ENCODE peak calls at places on chromosomes 12 and 14, in four cellular contexts. K is SK-N-SH, I is HepG2, J is H1. U is an unnamed sample.

GRCh38 chr14:89121961-89122675 is 294.9 kb downstream of the FOXN3 start:
- DNase-seq in K (no peak), I (no peak), J (no peak), U (no peak)

GRCh38 chr12:107951024-107951423 is 176.5 kb downstream of the ASCL4 start:
- DNase-seq in K (no peak), I (no peak), J (no peak), U (no peak)

GRCh38 chr14:43031598-43031997 is 1424.9 kb downstream of the LRFN5 start:
- DNase-seq in K (no peak), I (no peak), J (no peak), U (no peak)

GRCh38 chr14:76486251-76486743 is 110.4 kb downstream of the ESRRB start:
- DNase-seq in K (peak), I (no peak), J (no peak), U (no peak)

GRCh38 chr14:61836807-61837206 is 74.6 kb downstream of the SNAPC1 start:
- DNase-seq in K (no peak), I (no peak), J (no peak), U (no peak)

GRCh38 chr12:113724703-113725556 is 241.2 kb downstream of the RBM19 start:
- DNase-seq in K (peak), I (no peak), J (no peak), U (no peak)

GRCh38 chr12:97182719-97183118 is 275.7 kb downstream of the NEDD1 start:
- DNase-seq in K (no peak), I (no peak), J (no peak), U (no peak)

GRCh38 chr12:51334774-51335173 is 10.8 kb upstream of the BIN2 start:
- DNase-seq in K (no peak), I (no peak), J (no peak), U (no peak)

GRCh38 chr14:102509744-102510615 is at the start of gene ANKRD9:
- DNase-seq in K (peak), I (peak), J (peak), U (peak)

GRCh38 chr14:74504412-74504811 is 10.8 kb downstream of the ISCA2 start:
- DNase-seq in K (no peak), I (no peak), J (no peak), U (no peak)

GRCh38 chr12:51434305-51434704 is 9.7 kb downstream of the SLC4A8 start:
- DNase-seq in K (no peak), I (no peak), J (no peak), U (no peak)

GRCh38 chr12:22993639-22994038 is 368.7 kb downstream of the ETNK1 start:
- DNase-seq in K (no peak), I (no peak), J (no peak), U (no peak)

GRCh38 chr12:90253674-90254181 is 545.1 kb upstream of the ATP2B1 start:
- DNase-seq in K (peak), I (no peak), J (no peak), U (peak)

GRCh38 chr14:48690349-48690748 is 895.8 kb downstream of the RPS29 start:
- DNase-seq in K (no peak), I (no peak), J (no peak), U (no peak)

GRCh38 chr12:53820503-53820902 is 68.7 kb upstream of the CISTR start:
- DNase-seq in K (no peak), I (no peak), J (no peak), U (no peak)

GRCh38 chr12:1691123-1692007 is 495 bp downstream of the ADIPOR2 start:
- DNase-seq in K (no peak), I (peak), J (peak), U (no peak)

GRCh38 chr14:92645841-92646478 is 102.5 kb downstream of the LGMN start:
- DNase-seq in K (no peak), I (no peak), J (no peak), U (no peak)

GRCh38 chr14:20002319-20002718 is 356 bp downstream of the OR4Q2 start:
- DNase-seq in K (no peak), I (no peak), J (no peak), U (no peak)

GRCh38 chr12:3019005-3019680 is 58.0 kb upstream of the TSPAN9 start:
- DNase-seq in K (no peak), I (no peak), J (no peak), U (no peak)

GRCh38 chr14:21070610-21071224 is 613 bp downstream of the ARHGEF40 start:
- DNase-seq in K (peak), I (peak), J (no peak), U (no peak)

GRCh38 chr12:17030338-17030737 is 424.4 kb upstream of the LMO3 start:
- DNase-seq in K (no peak), I (no peak), J (no peak), U (no peak)

GRCh38 chr14:55731881-55732498 is 152.0 kb downstream of the KTN1 start:
- DNase-seq in K (no peak), I (peak), J (no peak), U (no peak)

GRCh38 chr12:75389061-75389460 is 1.8 kb upstream of the GLIPR1L2 start:
- DNase-seq in K (peak), I (no peak), J (no peak), U (no peak)

GRCh38 chr12:1592444-1593231 is 1.7 kb downstream of the FBXL14 start:
- DNase-seq in K (peak), I (no peak), J (no peak), U (no peak)

GRCh38 chr14:94143239-94143638 is 13.8 kb upstream of the IFI27L2 start:
- DNase-seq in K (no peak), I (peak), J (no peak), U (no peak)

GRCh38 chr12:113271853-113272561 is 50.7 kb downstream of the TPCN1 start:
- DNase-seq in K (peak), I (peak), J (no peak), U (no peak)

GRCh38 chr12:15731940-15732339 is 57.2 kb downstream of the EPS8 start:
- DNase-seq in K (no peak), I (no peak), J (no peak), U (peak)
- TF ChIP-seq TCF12 in K (no peak), I (no peak), J (no peak), U (no peak)

DNA sequence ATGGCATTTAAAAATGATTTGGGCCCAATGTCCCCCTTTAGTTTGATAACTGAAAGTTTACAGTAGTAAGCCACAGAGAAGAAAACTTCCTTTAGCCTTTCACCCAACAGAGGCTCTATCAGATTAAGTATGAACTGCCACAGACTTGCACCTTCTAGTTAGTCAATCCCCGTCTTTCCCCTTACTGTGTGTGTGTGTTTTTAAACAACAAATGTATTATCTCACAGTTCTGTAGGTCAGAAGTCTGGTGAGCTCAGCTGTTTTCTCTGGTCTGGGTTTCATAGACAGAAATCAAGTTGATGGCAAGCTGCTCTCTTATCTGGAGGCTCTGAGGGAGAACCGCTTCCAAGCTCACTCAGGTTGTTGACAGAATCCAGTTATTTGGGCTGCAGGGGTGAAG is 320.5 kb downstream of the PRKD1 start:
- DNase-seq in K (no peak), I (no peak), J (no peak), U (no peak)
- TF ChIP-seq CTCF in K (no peak), I (no peak), J (no peak), U (no peak)

GRCh38 chr14:100384819-100385813 is 62.0 kb downstream of the SLC25A47 start:
- DNase-seq in K (peak), I (peak), J (no peak), U (no peak)
- TF ChIP-seq TCF12 in K (no peak), I (no peak), J (no peak), U (no peak)

DNA sequence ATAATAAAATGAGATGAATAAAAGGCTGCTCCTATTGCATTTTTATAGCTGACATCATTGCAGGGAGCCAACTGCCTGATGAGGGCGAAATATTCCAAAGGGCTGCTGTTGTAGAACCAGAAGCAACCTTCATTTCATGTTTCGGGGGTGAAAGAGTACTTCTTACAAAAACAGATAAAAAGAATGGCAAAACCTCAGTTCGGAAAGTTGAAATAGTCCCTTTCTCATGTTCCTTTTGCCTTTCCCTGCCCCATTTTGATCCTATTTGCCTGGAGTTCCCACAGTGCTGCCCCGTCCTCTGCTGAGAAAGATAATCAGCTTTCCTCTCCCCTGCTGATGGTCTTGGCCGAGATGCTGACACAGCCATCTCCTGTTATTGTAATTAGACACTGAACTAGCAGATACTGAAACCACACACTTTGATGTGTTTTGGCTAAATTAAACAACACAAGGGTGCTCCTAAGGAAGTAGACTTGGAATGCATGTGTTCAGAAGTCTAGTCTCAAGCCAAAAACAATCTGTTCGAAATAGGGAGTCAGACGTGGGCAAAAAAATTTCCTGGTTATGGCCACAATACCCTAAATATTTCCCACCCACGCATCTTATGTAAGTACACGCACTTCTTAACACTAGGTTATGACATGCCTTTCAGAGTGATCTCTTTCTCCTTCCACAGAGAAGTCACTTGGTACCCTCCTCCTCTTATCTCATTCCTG is 117.2 kb downstream of the PPM1H start:
- DNase-seq in K (no peak), I (no peak), J (no peak), U (no peak)
- TF ChIP-seq CTCF in K (no peak), I (no peak), J (no peak), U (no peak)

DNA sequence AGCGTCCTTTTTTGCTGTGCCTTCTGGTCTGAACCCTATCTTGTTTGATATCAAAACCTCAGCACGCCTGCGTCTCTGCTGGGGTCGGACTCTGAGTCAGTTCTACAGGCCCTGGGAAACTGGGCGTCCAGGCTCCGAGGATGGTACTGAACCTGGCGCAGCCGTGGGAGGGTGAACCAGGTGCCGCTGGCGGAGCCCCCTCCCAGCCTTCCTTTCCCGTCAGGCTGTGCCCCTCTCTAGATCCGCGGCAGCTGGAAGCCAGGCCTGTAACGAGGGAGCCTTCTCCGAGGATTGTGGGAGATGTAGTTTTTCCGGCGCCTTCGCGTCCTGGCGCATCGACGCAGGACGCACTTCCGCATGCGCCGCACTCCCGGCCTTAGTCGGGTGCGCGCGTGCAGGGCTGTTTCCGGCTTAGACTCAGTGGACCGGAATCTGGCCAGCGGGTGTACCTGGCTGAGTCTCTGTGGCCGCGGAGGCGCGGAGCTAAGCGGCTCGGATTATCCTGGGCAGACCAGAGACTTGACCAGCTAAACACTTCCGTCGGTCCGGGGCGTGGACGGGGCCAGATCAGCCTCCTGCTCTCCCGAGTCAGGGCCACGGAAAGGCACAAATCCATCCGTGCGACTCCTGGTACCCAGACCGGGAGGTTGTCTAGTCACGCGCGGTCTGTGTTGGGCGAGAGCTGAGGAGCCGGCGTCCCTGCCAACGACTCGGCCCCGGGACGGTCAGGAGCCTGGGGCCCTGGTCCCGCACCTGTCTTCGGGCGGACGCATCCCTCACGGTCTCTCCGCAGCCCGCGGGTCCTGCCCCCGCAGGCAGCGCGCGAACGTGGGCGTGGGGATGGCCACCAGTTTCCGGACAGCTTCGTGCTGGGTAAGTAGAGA is at the start of gene ZNF26:
- DNase-seq in K (peak), I (peak), J (peak), U (peak)
- TF ChIP-seq TCF12 in K (peak), I (no peak), J (peak), U (peak)

DNA sequence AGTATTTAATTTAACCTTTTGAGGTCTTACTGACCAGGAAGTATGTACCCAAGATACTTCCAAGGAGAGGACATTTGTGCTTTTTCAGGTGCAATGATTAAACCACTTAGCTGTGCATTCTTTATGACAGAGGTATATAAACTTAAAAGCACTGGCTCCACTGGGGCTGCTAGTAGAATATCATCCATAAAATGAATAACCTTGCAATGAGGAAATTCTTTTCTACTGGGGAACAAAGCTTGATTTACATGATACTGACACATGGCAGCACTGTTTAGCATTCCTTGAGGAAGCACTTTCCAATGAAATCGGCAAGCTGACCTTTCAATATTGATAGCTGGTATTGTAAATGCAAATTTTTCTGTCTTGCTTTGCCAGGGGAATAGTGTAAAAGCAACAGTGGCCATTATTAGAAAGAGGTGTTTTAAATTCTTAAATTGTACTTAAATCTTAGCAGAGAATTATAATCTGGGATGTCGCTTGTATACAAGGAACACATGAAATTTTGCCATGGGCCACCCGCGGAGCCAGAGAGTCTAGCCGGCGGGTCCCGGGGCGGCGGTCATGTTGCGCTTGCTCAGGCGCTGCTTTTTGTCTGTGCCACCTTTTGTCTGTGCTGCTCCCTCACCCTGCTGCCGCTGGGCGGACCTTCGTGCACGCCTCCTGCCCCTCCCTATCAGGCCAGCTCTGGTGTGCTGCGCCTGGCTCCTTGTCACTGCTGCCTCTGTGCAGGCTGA is 20.9 kb upstream of the BLTP3B start:
- DNase-seq in K (peak), I (no peak), J (peak), U (no peak)
- TF ChIP-seq CTCF in K (peak), I (no peak), J (no peak), U (peak)

U was measured in GM12878.